ENCODE peak calls at places on chromosomes 5 and 9, in four cellular contexts. Z is K562, W is GM12878, D is IMR-90. B is an unnamed sample.

GRCh38 chr9:4662108-4662988 is at the start of gene PLPP6:
- DNase-seq in Z (peak; percentile 85), W (peak; percentile 52), D (peak; percentile 75), B (peak; percentile 76)

GRCh38 chr9:83231039-83231438 is 168.1 kb upstream of the RASEF start:
- DNase-seq in Z (no peak), W (no peak), D (no peak), B (no peak)

GRCh38 chr9:117400131-117400530 is 14.7 kb downstream of the ASTN2 start:
- DNase-seq in Z (no peak), W (no peak), D (no peak), B (no peak)

GRCh38 chr9:108869092-108869725 is 7.1 kb downstream of the ACTL7A start:
- DNase-seq in Z (no peak), W (no peak), D (peak; percentile 36), B (no peak)

GRCh38 chr5:171371326-171371725 is 16.3 kb upstream of the NPM1 start:
- DNase-seq in Z (no peak), W (no peak), D (no peak), B (no peak)

GRCh38 chr9:130029591-130029990 is 13.4 kb downstream of the FNBP1 start:
- DNase-seq in Z (no peak), W (no peak), D (no peak), B (no peak)

GRCh38 chr5:121872846-121873245 is 21.2 kb downstream of the FTMT start:
- DNase-seq in Z (no peak), W (no peak), D (no peak), B (no peak)

GRCh38 chr9:135562235-135562745 is 734 bp downstream of the PAEP start:
- DNase-seq in Z (no peak), W (no peak), D (no peak), B (no peak)

GRCh38 chr9:135590486-135591079 is 29.0 kb downstream of the PAEP start:
- DNase-seq in Z (no peak), W (no peak), D (no peak), B (no peak)

GRCh38 chr9:75054373-75055001 is 26.4 kb upstream of the CARNMT1 start:
- DNase-seq in Z (no peak), W (no peak), D (peak; percentile 25), B (no peak)

GRCh38 chr9:37986771-37987258 is 82.2 kb downstream of the SHB start:
- DNase-seq in Z (no peak), W (no peak), D (no peak), B (no peak)

GRCh38 chr9:34084562-34084961 is 35.9 kb upstream of the UBAP2 start:
- DNase-seq in Z (no peak), W (no peak), D (no peak), B (no peak)

GRCh38 chr5:68041293-68041692 is 174.3 kb upstream of the PIK3R1 start:
- DNase-seq in Z (no peak), W (peak; percentile 56), D (no peak), B (no peak)

GRCh38 chr5:139765040-139765408 is 30.6 kb upstream of the PSD2 start:
- DNase-seq in Z (no peak), W (no peak), D (no peak), B (no peak)

GRCh38 chr5:155987261-155987810 is 339.6 kb upstream of the SGCD start:
- DNase-seq in Z (no peak), W (no peak), D (no peak), B (no peak)

GRCh38 chr9:113978954-113979712 is 99.0 kb downstream of the AMBP start:
- DNase-seq in Z (no peak), W (no peak), D (peak; percentile 40), B (no peak)

GRCh38 chr9:131815971-131816873 is 76.3 kb upstream of the RAPGEF1 start:
- DNase-seq in Z (no peak), W (no peak), D (no peak), B (no peak)

GRCh38 chr9:38066167-38066906 is 2.7 kb downstream of the SHB start:
- DNase-seq in Z (no peak), W (no peak), D (no peak), B (no peak)

GRCh38 chr5:151699071-151699901 is 12.6 kb upstream of the SPARC start:
- DNase-seq in Z (no peak), W (no peak), D (peak; percentile 99), B (peak; percentile 94)

GRCh38 chr9:3887798-3888495 is 362.1 kb upstream of the RFX3 start:
- DNase-seq in Z (no peak), W (no peak), D (no peak), B (no peak)

GRCh38 chr9:134459573-134459972 is 133.3 kb downstream of the RXRA start:
- DNase-seq in Z (no peak), W (no peak), D (no peak), B (no peak)

GRCh38 chr9:71767421-71768321 is 642 bp downstream of the CEMIP2 start:
- DNase-seq in Z (peak; percentile 16), W (no peak), D (peak; percentile 26), B (peak; percentile 49)

GRCh38 chr5:59049070-59049469 is 466.2 kb downstream of the RAB3C start:
- DNase-seq in Z (no peak), W (no peak), D (no peak), B (no peak)

GRCh38 chr9:13382595-13382994 is 103.1 kb upstream of the MPDZ start:
- DNase-seq in Z (no peak), W (no peak), D (no peak), B (no peak)

GRCh38 chr5:100900142-100900795 is 2.8 kb downstream of the ST8SIA4 start:
- DNase-seq in Z (no peak), W (no peak), D (no peak), B (peak; percentile 85)

GRCh38 chr5:179342577-179342976 is 2.7 kb downstream of the ADAMTS2 start:
- DNase-seq in Z (no peak), W (no peak), D (peak; percentile 59), B (no peak)

GRCh38 chr9:134460904-134461303 is 134.6 kb downstream of the RXRA start:
- DNase-seq in Z (no peak), W (no peak), D (no peak), B (no peak)

GRCh38 chr5:3509290-3509689 is 86.3 kb upstream of the IRX1 start:
- DNase-seq in Z (peak; percentile 35), W (no peak), D (no peak), B (no peak)

GRCh38 chr5:56532411-56532935 is 282.9 kb upstream of the MAP3K1 start:
- DNase-seq in Z (no peak), W (no peak), D (no peak), B (no peak)

GRCh38 chr9:135359764-135360163 is 119.8 kb upstream of the PPP1R26 start:
- DNase-seq in Z (no peak), W (no peak), D (no peak), B (no peak)

GRCh38 chr9:115121140-115121710 is 3.3 kb upstream of the TNC start:
- DNase-seq in Z (no peak), W (no peak), D (no peak), B (no peak)

GRCh38 chr5:14489643-14490042 is 91.9 kb upstream of the OTULINL start:
- DNase-seq in Z (no peak), W (no peak), D (no peak), B (no peak)

GRCh38 chr5:14490309-14490711 is 91.3 kb upstream of the OTULINL start:
- DNase-seq in Z (no peak), W (no peak), D (no peak), B (no peak)

GRCh38 chr5:14491015-14491414 is 90.6 kb upstream of the OTULINL start:
- DNase-seq in Z (no peak), W (no peak), D (no peak), B (no peak)

GRCh38 chr5:14492341-14492964 is 89.1 kb upstream of the OTULINL start:
- DNase-seq in Z (no peak), W (no peak), D (no peak), B (no peak)

DNA sequence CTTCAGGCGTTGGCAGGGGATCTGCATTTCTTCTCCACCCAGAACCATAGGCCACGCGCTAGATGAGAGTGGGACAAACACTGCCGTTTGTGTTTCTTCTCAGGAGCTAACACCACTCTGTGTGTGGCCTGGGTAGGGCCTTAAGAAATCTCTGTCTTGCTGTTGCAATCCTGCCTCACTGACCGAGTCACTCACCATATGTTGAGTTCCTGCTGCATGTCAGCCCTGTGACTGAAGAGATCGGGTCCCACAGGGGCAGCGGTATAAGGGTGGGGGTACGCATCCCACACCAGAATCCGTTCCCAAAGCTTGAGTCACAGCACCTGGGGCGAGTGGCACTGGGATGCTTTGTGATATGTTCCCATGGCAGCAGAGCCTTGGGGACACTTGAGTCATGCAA is 90.1 kb upstream of the OTULINL start:
- DNase-seq in Z (no peak), W (no peak), D (peak; percentile 75), B (no peak)
- TF ChIP-seq FOS in Z (no peak), W (no peak), D (no peak), B (no peak)

GRCh38 chr9:1879501-1879900 is 135.6 kb upstream of the SMARCA2 start:
- DNase-seq in Z (no peak), W (peak; percentile 90), D (no peak), B (no peak)
- H3K9ac ChIP-seq in Z (no peak overlapping the region), W (peak overlapping the region; percentile 67), D (no peak overlapping the region), B (no peak overlapping the region)

GRCh38 chr5:53038196-53038847 is 49.2 kb downstream of the ITGA2 start:
- DNase-seq in Z (no peak), W (no peak), D (no peak), B (peak; percentile 10)
- TF ChIP-seq FOS in Z (no peak), W (no peak), D (no peak), B (no peak)

GRCh38 chr9:96398582-96399334 is 15.2 kb upstream of the SLC35D2 start:
- DNase-seq in Z (no peak), W (no peak), D (no peak), B (peak; percentile 57)
- H3K9ac ChIP-seq in Z (no peak overlapping the region), W (peak overlapping the region; percentile 30), D (no peak overlapping the region), B (no peak overlapping the region)

DNA sequence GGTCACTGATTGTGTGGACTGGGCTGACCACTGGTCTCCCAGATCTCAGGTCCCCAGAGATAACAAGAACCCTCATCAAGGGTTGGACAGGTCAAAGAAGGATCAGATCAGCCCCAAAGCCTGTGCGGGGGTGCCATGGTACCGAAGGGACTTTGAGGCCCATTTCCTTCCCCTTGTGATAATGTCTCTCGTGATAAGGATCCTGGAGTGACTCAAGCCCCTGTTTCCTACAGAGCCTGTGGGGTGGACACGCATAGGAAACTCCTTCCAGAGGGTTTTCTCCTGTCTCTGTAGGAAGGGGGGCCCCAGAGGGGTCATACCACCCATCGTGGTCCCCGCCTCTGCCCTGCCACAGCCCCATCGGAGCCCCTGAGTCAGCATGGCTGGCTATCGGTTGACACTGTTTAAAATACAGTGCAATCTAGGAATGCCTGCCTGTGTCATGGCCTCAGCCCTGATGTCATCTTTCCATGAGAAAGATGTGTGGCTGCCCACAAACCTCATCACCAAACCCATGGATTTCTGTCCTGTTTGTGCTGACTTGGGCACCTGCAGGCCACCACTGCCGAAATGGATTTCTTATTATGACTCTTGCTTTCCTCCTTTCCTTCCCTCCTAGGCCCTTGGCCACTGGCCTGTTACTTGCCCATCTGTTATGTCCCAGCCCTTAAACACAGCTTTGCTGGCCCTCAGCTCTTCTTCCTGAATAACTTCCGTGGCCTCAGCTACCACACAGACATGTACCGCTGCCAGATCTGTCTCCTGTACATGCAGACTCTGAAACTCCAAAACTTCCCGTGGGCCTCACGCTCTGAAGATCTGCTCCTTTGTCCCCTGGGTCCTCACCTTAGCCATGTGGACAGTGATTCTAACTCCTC is 2.9 kb upstream of the CSF2 start:
- DNase-seq in Z (peak; percentile 68), W (no peak), D (peak; percentile 84), B (peak; percentile 36)
- TF ChIP-seq FOS in Z (no peak), W (no peak), D (peak; percentile 37), B (no peak)

B was measured in endothelial cell of umbilical vein.